ENCODE peak calls at places on chromosomes 3 and 15, in nine cellular contexts. One of them, this sample, is unnamed.

GRCh38 chr3:159796226-159796625 is 192.4 kb upstream of the IL12A start:
- DNase-seq in uterus: no peak
- DNase-seq in NAMALWA: no peak
- DNase-seq in right cardiac atrium: no peak
- DNase-seq in stimulated activated naive B cell treated with anti-CD40 and anti-IgM and Interleukin-4, amounts not matched to agents 10 μg/mL and 1 μg/mL and 100 μg/mL, for 72 hours: no peak
- DNase-seq in naive B cell: no peak
- DNase-seq in HS-5: no peak
- DNase-seq in GM03348: no peak
- DNase-seq in brain microvascular endothelial cell: no peak
- DNase-seq in this sample: no peak

GRCh38 chr15:94456246-94456645 is 224.9 kb downstream of the MCTP2 start:
- DNase-seq in uterus: no peak
- DNase-seq in NAMALWA: no peak
- DNase-seq in right cardiac atrium: no peak
- DNase-seq in stimulated activated naive B cell treated with anti-CD40 and anti-IgM and Interleukin-4, amounts not matched to agents 10 μg/mL and 1 μg/mL and 100 μg/mL, for 72 hours: no peak
- DNase-seq in naive B cell: no peak
- DNase-seq in HS-5: no peak
- DNase-seq in GM03348: no peak
- DNase-seq in brain microvascular endothelial cell: no peak
- DNase-seq in this sample: no peak

GRCh38 chr15:74398183-74398582 is 30.7 kb upstream of the CYP11A1 start:
- DNase-seq in uterus: no peak
- DNase-seq in NAMALWA: no peak
- DNase-seq in right cardiac atrium: no peak
- DNase-seq in stimulated activated naive B cell treated with anti-CD40 and anti-IgM and Interleukin-4, amounts not matched to agents 10 μg/mL and 1 μg/mL and 100 μg/mL, for 72 hours: no peak
- DNase-seq in naive B cell: no peak
- DNase-seq in HS-5: no peak
- DNase-seq in GM03348: no peak
- DNase-seq in brain microvascular endothelial cell: no peak
- DNase-seq in this sample: no peak

GRCh38 chr3:157669403-157669802 is 166.2 kb upstream of the VEPH1 start:
- DNase-seq in uterus: no peak
- DNase-seq in NAMALWA: no peak
- DNase-seq in right cardiac atrium: no peak
- DNase-seq in stimulated activated naive B cell treated with anti-CD40 and anti-IgM and Interleukin-4, amounts not matched to agents 10 μg/mL and 1 μg/mL and 100 μg/mL, for 72 hours: no peak
- DNase-seq in naive B cell: no peak
- DNase-seq in HS-5: no peak
- DNase-seq in GM03348: peak
- DNase-seq in brain microvascular endothelial cell: no peak
- DNase-seq in this sample: no peak

GRCh38 chr3:58646503-58646902 is 20.1 kb downstream of the FAM3D start:
- DNase-seq in uterus: no peak
- DNase-seq in NAMALWA: no peak
- DNase-seq in right cardiac atrium: no peak
- DNase-seq in stimulated activated naive B cell treated with anti-CD40 and anti-IgM and Interleukin-4, amounts not matched to agents 10 μg/mL and 1 μg/mL and 100 μg/mL, for 72 hours: no peak
- DNase-seq in naive B cell: no peak
- DNase-seq in HS-5: no peak
- DNase-seq in GM03348: no peak
- DNase-seq in brain microvascular endothelial cell: no peak
- DNase-seq in this sample: no peak

GRCh38 chr3:141410861-141411771 is 42.8 kb downstream of the ZBTB38 start:
- DNase-seq in uterus: no peak
- DNase-seq in NAMALWA: no peak
- DNase-seq in right cardiac atrium: no peak
- DNase-seq in stimulated activated naive B cell treated with anti-CD40 and anti-IgM and Interleukin-4, amounts not matched to agents 10 μg/mL and 1 μg/mL and 100 μg/mL, for 72 hours: no peak
- DNase-seq in naive B cell: no peak
- DNase-seq in HS-5: no peak
- DNase-seq in GM03348: no peak
- DNase-seq in brain microvascular endothelial cell: peak
- DNase-seq in this sample: no peak

GRCh38 chr15:27842526-27842925 is 256.6 kb downstream of the OCA2 start:
- DNase-seq in uterus: no peak
- DNase-seq in NAMALWA: no peak
- DNase-seq in right cardiac atrium: no peak
- DNase-seq in stimulated activated naive B cell treated with anti-CD40 and anti-IgM and Interleukin-4, amounts not matched to agents 10 μg/mL and 1 μg/mL and 100 μg/mL, for 72 hours: no peak
- DNase-seq in naive B cell: no peak
- DNase-seq in HS-5: no peak
- DNase-seq in GM03348: no peak
- DNase-seq in brain microvascular endothelial cell: no peak
- DNase-seq in this sample: no peak

GRCh38 chr3:182325213-182325941 is 467.9 kb upstream of the ATP11B start:
- DNase-seq in uterus: no peak
- DNase-seq in NAMALWA: peak
- DNase-seq in right cardiac atrium: no peak
- DNase-seq in stimulated activated naive B cell treated with anti-CD40 and anti-IgM and Interleukin-4, amounts not matched to agents 10 μg/mL and 1 μg/mL and 100 μg/mL, for 72 hours: no peak
- DNase-seq in naive B cell: no peak
- DNase-seq in HS-5: no peak
- DNase-seq in GM03348: no peak
- DNase-seq in brain microvascular endothelial cell: no peak
- DNase-seq in this sample: no peak

GRCh38 chr3:25103391-25103790 is 324.7 kb upstream of the RARB start:
- DNase-seq in uterus: no peak
- DNase-seq in NAMALWA: no peak
- DNase-seq in right cardiac atrium: no peak
- DNase-seq in stimulated activated naive B cell treated with anti-CD40 and anti-IgM and Interleukin-4, amounts not matched to agents 10 μg/mL and 1 μg/mL and 100 μg/mL, for 72 hours: no peak
- DNase-seq in naive B cell: no peak
- DNase-seq in HS-5: no peak
- DNase-seq in GM03348: no peak
- DNase-seq in brain microvascular endothelial cell: no peak
- DNase-seq in this sample: no peak

GRCh38 chr15:43266386-43266785 is 342 bp downstream of the TGM5 start:
- DNase-seq in uterus: no peak
- DNase-seq in NAMALWA: no peak
- DNase-seq in right cardiac atrium: no peak
- DNase-seq in stimulated activated naive B cell treated with anti-CD40 and anti-IgM and Interleukin-4, amounts not matched to agents 10 μg/mL and 1 μg/mL and 100 μg/mL, for 72 hours: no peak
- DNase-seq in naive B cell: no peak
- DNase-seq in HS-5: no peak
- DNase-seq in GM03348: no peak
- DNase-seq in brain microvascular endothelial cell: no peak
- DNase-seq in this sample: no peak

GRCh38 chr3:190780524-190780923 is 82.0 kb downstream of the GMNC start:
- DNase-seq in uterus: no peak
- DNase-seq in NAMALWA: no peak
- DNase-seq in right cardiac atrium: no peak
- DNase-seq in stimulated activated naive B cell treated with anti-CD40 and anti-IgM and Interleukin-4, amounts not matched to agents 10 μg/mL and 1 μg/mL and 100 μg/mL, for 72 hours: no peak
- DNase-seq in naive B cell: no peak
- DNase-seq in HS-5: peak
- DNase-seq in GM03348: no peak
- DNase-seq in brain microvascular endothelial cell: no peak
- DNase-seq in this sample: no peak

GRCh38 chr3:127092776-127093175 is 100.2 kb upstream of the PRR23E start:
- DNase-seq in uterus: no peak
- DNase-seq in NAMALWA: no peak
- DNase-seq in right cardiac atrium: no peak
- DNase-seq in stimulated activated naive B cell treated with anti-CD40 and anti-IgM and Interleukin-4, amounts not matched to agents 10 μg/mL and 1 μg/mL and 100 μg/mL, for 72 hours: no peak
- DNase-seq in naive B cell: no peak
- DNase-seq in HS-5: no peak
- DNase-seq in GM03348: no peak
- DNase-seq in brain microvascular endothelial cell: no peak
- DNase-seq in this sample: no peak

GRCh38 chr3:136075816-136076215 is 110.3 kb downstream of the PPP2R3A start:
- DNase-seq in uterus: no peak
- DNase-seq in NAMALWA: no peak
- DNase-seq in right cardiac atrium: no peak
- DNase-seq in stimulated activated naive B cell treated with anti-CD40 and anti-IgM and Interleukin-4, amounts not matched to agents 10 μg/mL and 1 μg/mL and 100 μg/mL, for 72 hours: no peak
- DNase-seq in naive B cell: no peak
- DNase-seq in HS-5: no peak
- DNase-seq in GM03348: no peak
- DNase-seq in brain microvascular endothelial cell: no peak
- DNase-seq in this sample: no peak

GRCh38 chr3:145882416-145882815 is 278.6 kb downstream of the PLOD2 start:
- DNase-seq in uterus: no peak
- DNase-seq in NAMALWA: no peak
- DNase-seq in right cardiac atrium: peak
- DNase-seq in stimulated activated naive B cell treated with anti-CD40 and anti-IgM and Interleukin-4, amounts not matched to agents 10 μg/mL and 1 μg/mL and 100 μg/mL, for 72 hours: no peak
- DNase-seq in naive B cell: no peak
- DNase-seq in HS-5: peak
- DNase-seq in GM03348: peak
- DNase-seq in brain microvascular endothelial cell: peak
- DNase-seq in this sample: no peak

GRCh38 chr3:196323723-196324122 is 5.7 kb upstream of the DYNLT2B start:
- DNase-seq in uterus: no peak
- DNase-seq in NAMALWA: peak
- DNase-seq in right cardiac atrium: peak
- DNase-seq in stimulated activated naive B cell treated with anti-CD40 and anti-IgM and Interleukin-4, amounts not matched to agents 10 μg/mL and 1 μg/mL and 100 μg/mL, for 72 hours: no peak
- DNase-seq in naive B cell: no peak
- DNase-seq in HS-5: no peak
- DNase-seq in GM03348: peak
- DNase-seq in brain microvascular endothelial cell: no peak
- DNase-seq in this sample: no peak

This sample was measured in GM12864.